ENCODE peak calls at places on chromosomes 12 and 14, in seven cellular contexts. F is heart left ventricle, Z is ovary, S is IMR-90, P is esophagus muscularis mucosa, D is Panc1, C is WERI-Rb-1. H is an unnamed sample.

GRCh38 chr12:30719060-30719459 is 23.4 kb upstream of the IPO8 start:
- DNase-seq in F (no peak), Z (no peak), S (peak; percentile 85), P (no peak), D (no peak), C (no peak), H (no peak)

GRCh38 chr12:63898764-63899337 is 54.4 kb downstream of the SRGAP1 start:
- DNase-seq in F (no peak), Z (no peak), S (no peak), P (no peak), D (no peak), C (no peak), H (no peak)

GRCh38 chr14:91897121-91897701 is 29.9 kb upstream of the TC2N start:
- DNase-seq in F (peak; percentile 55), Z (no peak), S (peak; percentile 68), P (no peak), D (no peak), C (no peak), H (no peak)

GRCh38 chr12:62907067-62907466 is 27.9 kb downstream of the PPM1H start:
- DNase-seq in F (no peak), Z (no peak), S (no peak), P (peak; percentile 5), D (no peak), C (no peak), H (no peak)

GRCh38 chr12:93844385-93844784 is 167.2 kb downstream of the CRADD start:
- DNase-seq in F (no peak), Z (no peak), S (no peak), P (peak; percentile 62), D (no peak), C (no peak), H (no peak)

GRCh38 chr14:96215845-96216244 is 11.2 kb downstream of the BDKRB2 start:
- DNase-seq in F (no peak), Z (no peak), S (no peak), P (no peak), D (no peak), C (no peak), H (no peak)

GRCh38 chr14:94547151-94547680 is 14.0 kb upstream of the SERPINA4 start:
- DNase-seq in F (no peak), Z (no peak), S (no peak), P (no peak), D (no peak), C (no peak), H (no peak)

GRCh38 chr14:21978184-21978998 is 304.8 kb upstream of the OR4E1 start:
- DNase-seq in F (no peak), Z (no peak), S (peak; percentile 15), P (no peak), D (peak; percentile 35), C (peak; percentile 20), H (no peak)

GRCh38 chr12:58415716-58416115 is 474.3 kb downstream of the ATP23 start:
- DNase-seq in F (no peak), Z (no peak), S (no peak), P (no peak), D (no peak), C (no peak), H (no peak)

GRCh38 chr12:100820314-100820713 is 25.7 kb downstream of the ANO4 start:
- DNase-seq in F (no peak), Z (no peak), S (peak; percentile 67), P (no peak), D (no peak), C (no peak), H (no peak)

GRCh38 chr14:54348923-54349615 is 47.7 kb upstream of the CDKN3 start:
- DNase-seq in F (peak; percentile 38), Z (peak; percentile 55), S (peak; percentile 23), P (no peak), D (no peak), C (peak; percentile 17), H (no peak)

GRCh38 chr14:79740043-79740442 is 471.3 kb downstream of the DIO2 start:
- DNase-seq in F (no peak), Z (no peak), S (no peak), P (no peak), D (no peak), C (no peak), H (no peak)

GRCh38 chr12:49331360-49332222 is 5.4 kb downstream of the C1QL4 start:
- DNase-seq in F (no peak), Z (no peak), S (peak; percentile 76), P (peak; percentile 86), D (no peak), C (peak; percentile 68), H (peak; percentile 79)

GRCh38 chr14:99508896-99509629 is 27.9 kb downstream of the CCNK start:
- DNase-seq in F (no peak), Z (no peak), S (no peak), P (no peak), D (no peak), C (peak; percentile 60), H (no peak)

GRCh38 chr12:5927732-5928516 is 17.1 kb downstream of the ANO2 start:
- DNase-seq in F (no peak), Z (no peak), S (no peak), P (no peak), D (no peak), C (no peak), H (no peak)

GRCh38 chr12:49661191-49661590 is 37.8 kb downstream of the PRPF40B start:
- DNase-seq in F (no peak), Z (no peak), S (no peak), P (no peak), D (no peak), C (no peak), H (no peak)

GRCh38 chr12:84506317-84506716 is 406.3 kb downstream of the SLC6A15 start:
- DNase-seq in F (no peak), Z (no peak), S (no peak), P (peak; percentile 86), D (no peak), C (no peak), H (no peak)

GRCh38 chr14:24307575-24308341 is at the start of gene CIDEB:
- DNase-seq in F (no peak), Z (peak; percentile 57), S (peak; percentile 43), P (no peak), D (peak; percentile 33), C (peak; percentile 59), H (no peak)

GRCh38 chr14:101202627-101203404 is 299.3 kb upstream of the RTL1 start:
- DNase-seq in F (no peak), Z (no peak), S (no peak), P (peak; percentile 80), D (no peak), C (no peak), H (no peak)

GRCh38 chr12:6792522-6793201 is 3.3 kb downstream of the CD4 start:
- DNase-seq in F (peak; percentile 42), Z (no peak), S (peak; percentile 13), P (no peak), D (no peak), C (no peak), H (no peak)

GRCh38 chr14:51607677-51608076 is 44.0 kb upstream of the FRMD6 start:
- DNase-seq in F (no peak), Z (no peak), S (peak; percentile 59), P (no peak), D (no peak), C (no peak), H (peak; percentile 44)

GRCh38 chr12:64086946-64087345 is 135.2 kb downstream of the KICS2 start:
- DNase-seq in F (no peak), Z (no peak), S (peak; percentile 34), P (no peak), D (no peak), C (no peak), H (no peak)

GRCh38 chr14:78356406-78356805 is 186.2 kb downstream of the NRXN3 start:
- DNase-seq in F (no peak), Z (no peak), S (no peak), P (peak; percentile 39), D (no peak), C (no peak), H (no peak)

GRCh38 chr14:59374048-59374447 is 91.1 kb downstream of the GPR135 start:
- DNase-seq in F (no peak), Z (no peak), S (no peak), P (no peak), D (no peak), C (no peak), H (no peak)

GRCh38 chr14:89184952-89185351 is 232.1 kb downstream of the FOXN3 start:
- DNase-seq in F (no peak), Z (no peak), S (no peak), P (peak; percentile 62), D (no peak), C (no peak), H (no peak)

GRCh38 chr12:24561411-24561871 is 387.5 kb downstream of the BCAT1 start:
- DNase-seq in F (no peak), Z (no peak), S (peak; percentile 65), P (no peak), D (no peak), C (no peak), H (no peak)

GRCh38 chr12:12786371-12786715 is 884 bp downstream of the APOLD1 start:
- DNase-seq in F (no peak), Z (no peak), S (no peak), P (no peak), D (no peak), C (no peak), H (no peak)
- H3K4me3 ChIP-seq in F (peak overlapping the region; percentile 81), Z (peak overlapping the region; percentile 61), S (peak overlapping the region; percentile 53), P (peak overlapping the region; percentile 75), D (peak overlapping the region; percentile 61), C (peak overlapping the region; percentile 49), H (no peak overlapping the region)

GRCh38 chr14:32821989-32822653 is 116.6 kb upstream of the NPAS3 start:
- DNase-seq in F (no peak), Z (no peak), S (peak; percentile 4), P (no peak), D (no peak), C (no peak), H (no peak)
- H3K9me3 ChIP-seq in F (no peaks in the 10 kb centered on the region), Z (no peaks in the 10 kb centered on the region), S (no peaks in the 10 kb centered on the region), P (no peaks in the 10 kb centered on the region), D (no peaks in the 10 kb centered on the region), C (no peaks in the 10 kb centered on the region), H (no peaks in the 10 kb centered on the region)

GRCh38 chr14:77126074-77126325 is 15.6 kb downstream of the ZDHHC22 start:
- DNase-seq in F (no peak), Z (no peak), S (no peak), P (no peak), D (no peak), C (no peak), H (no peak)

GRCh38 chr14:77126461-77126990 is 15.1 kb downstream of the ZDHHC22 start:
- DNase-seq in F (no peak), Z (no peak), S (no peak), P (no peak), D (no peak), C (no peak), H (no peak)

GRCh38 chr14:77123381-77124344 is 17.9 kb downstream of the ZDHHC22 start:
- DNase-seq in F (peak; percentile 48), Z (no peak), S (no peak), P (no peak), D (no peak), C (peak; percentile 53), H (peak; percentile 96)

GRCh38 chr14:77124345-77125274 is 17.0 kb downstream of the ZDHHC22 start:
- DNase-seq in F (peak; percentile 36), Z (peak; percentile 38), S (peak; percentile 16), P (no peak), D (no peak), C (peak; percentile 71), H (peak; percentile 82)

GRCh38 chr14:77125275-77126073 is 16.1 kb downstream of the ZDHHC22 start:
- DNase-seq in F (no peak), Z (no peak), S (no peak), P (no peak), D (no peak), C (no peak), H (no peak)
- TF ChIP-seq CTCF in F (peak; percentile 2), Z (no peak), S (no peak), P (no peak), D (peak; percentile 31), C (no peak), H (no peak)

GRCh38 chr12:12559699-12560296 is 2.9 kb downstream of the DUSP16 start:
- DNase-seq in F (no peak), Z (no peak), S (no peak), P (no peak), D (no peak), C (no peak), H (no peak)
- H3K4me3 ChIP-seq in F (peak overlapping the region; percentile 85), Z (peak overlapping the region; percentile 52), S (no peak overlapping the region), P (peak overlapping the region; percentile 93), D (no peak overlapping the region), C (no peak overlapping the region), H (no peak overlapping the region)

H was measured in mucosa of descending colon.